ENCODE peak calls at places on chromosomes 13 and 19, in five cellular contexts. G is AG10803, B is hepatocyte, M is fibroblast of mammary gland, F is tibial nerve. W is an unnamed sample.

GRCh38 chr19:8558325-8558724 is 18.9 kb downstream of the MYO1F start:
- DNase-seq in G (no peak), B (no peak), M (no peak), F (no peak), W (no peak)

GRCh38 chr19:17944301-17944700 is 11.5 kb downstream of the CCDC124 start:
- DNase-seq in G (peak; percentile 78), B (no peak), M (peak; percentile 89), F (no peak), W (peak; percentile 83)

GRCh38 chr19:51693819-51694218 is 689 bp downstream of the SPACA6 start:
- DNase-seq in G (no peak), B (no peak), M (no peak), F (no peak), W (no peak)

GRCh38 chr19:16676101-16676798 is 15.3 kb downstream of the TMEM38A start:
- DNase-seq in G (no peak), B (no peak), M (no peak), F (no peak), W (no peak)

GRCh38 chr19:55626350-55626749 is 2.0 kb upstream of the ZNF784 start:
- DNase-seq in G (no peak), B (no peak), M (no peak), F (no peak), W (no peak)

GRCh38 chr19:36821758-36822157 is 16.4 kb downstream of the ZNF790 start:
- DNase-seq in G (no peak), B (no peak), M (no peak), F (no peak), W (no peak)

GRCh38 chr13:106640515-106640914 is 72.6 kb upstream of the ARGLU1 start:
- DNase-seq in G (no peak), B (no peak), M (no peak), F (no peak), W (no peak)

GRCh38 chr19:40177286-40178070 is 13.7 kb upstream of the MAP3K10 start:
- DNase-seq in G (no peak), B (no peak), M (no peak), F (no peak), W (no peak)

GRCh38 chr19:37933965-37934364 is 27.0 kb downstream of the SIPA1L3 start:
- DNase-seq in G (peak; percentile 59), B (peak; percentile 70), M (peak; percentile 74), F (no peak), W (peak; percentile 70)

GRCh38 chr19:4807188-4807587 is 15.7 kb downstream of the FEM1A start:
- DNase-seq in G (no peak), B (no peak), M (no peak), F (no peak), W (no peak)

GRCh38 chr19:52889931-52890330 is 7.5 kb downstream of the ZNF320 start:
- DNase-seq in G (no peak), B (no peak), M (no peak), F (no peak), W (no peak)

GRCh38 chr13:40146586-40147240 is 491.3 kb downstream of the COG6 start:
- DNase-seq in G (no peak), B (no peak), M (no peak), F (no peak), W (no peak)

DNA sequence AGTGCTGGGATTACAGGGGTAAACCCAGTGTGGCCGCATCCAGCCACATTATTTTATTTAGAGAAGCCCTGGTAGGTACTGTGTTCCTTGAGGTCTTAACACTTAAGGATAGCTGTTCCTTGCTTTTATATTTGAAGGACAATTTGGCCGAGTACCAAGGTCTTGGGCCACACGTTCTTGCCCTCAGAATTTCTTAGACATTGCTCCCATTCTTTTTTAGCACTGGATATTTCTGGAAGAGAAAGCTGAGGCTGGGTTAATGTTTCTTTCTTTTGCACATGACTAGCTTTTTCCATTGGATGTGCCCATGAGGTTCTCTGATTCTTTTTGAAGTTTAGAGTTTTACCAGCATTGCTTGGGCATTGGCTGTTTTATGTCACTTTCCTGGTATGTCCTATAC is 5.5 kb upstream of the RNF113B start:
- DNase-seq in G (no peak), B (no peak), M (no peak), F (no peak), W (no peak)
- H3K4me3 ChIP-seq in G (no peak overlapping the region), B (no peak overlapping the region), M (no peak overlapping the region), F (no peak overlapping the region), W (no peak overlapping the region)

GRCh38 chr13:99433543-99434075 is 67.7 kb upstream of the TM9SF2 start:
- DNase-seq in G (no peak), B (no peak), M (no peak), F (no peak), W (no peak)
- H3K4me3 ChIP-seq in G (no peak overlapping the region), B (no peak overlapping the region), M (no peak overlapping the region), F (no peak overlapping the region), W (no peak overlapping the region)

GRCh38 chr13:36339600-36340155 is 6.5 kb downstream of the SPART start:
- DNase-seq in G (no peak), B (no peak), M (no peak), F (no peak), W (no peak)

GRCh38 chr13:36344173-36344572 is 2.0 kb downstream of the SPART start:
- DNase-seq in G (peak; percentile 80), B (peak; percentile 50), M (peak; percentile 84), F (no peak), W (peak; percentile 82)

GRCh38 chr13:36343766-36344165 is 2.4 kb downstream of the SPART start:
- DNase-seq in G (no peak), B (no peak), M (no peak), F (no peak), W (no peak)

GRCh38 chr13:36344886-36345437 is 1.2 kb downstream of the SPART start:
- DNase-seq in G (no peak), B (peak; percentile 19), M (peak; percentile 38), F (no peak), W (peak; percentile 41)

DNA sequence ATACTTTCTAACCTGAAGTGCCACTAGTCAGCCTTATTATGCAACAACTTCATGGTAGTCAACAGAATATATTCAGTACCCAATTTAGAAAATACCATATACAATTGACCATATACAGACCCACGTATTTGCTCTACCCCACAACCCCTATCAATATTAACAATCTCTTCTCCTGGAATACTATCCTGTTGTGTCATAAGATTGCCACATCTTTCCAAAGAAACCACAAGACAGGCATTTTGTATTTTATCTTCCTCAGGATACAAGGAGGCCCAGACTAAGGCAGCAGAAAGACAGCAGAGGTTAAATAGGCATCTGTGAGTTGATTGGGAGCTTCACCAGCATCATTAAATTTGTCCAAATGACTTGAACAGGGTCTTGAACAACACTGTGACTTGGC is 4.5 kb downstream of the SPART start:
- DNase-seq in G (peak; percentile 53), B (no peak), M (peak; percentile 58), F (no peak), W (peak; percentile 45)
- H3K4me3 ChIP-seq in G (no peak overlapping the region), B (no peak overlapping the region), M (no peak overlapping the region), F (no peak overlapping the region), W (no peak overlapping the region)

DNA sequence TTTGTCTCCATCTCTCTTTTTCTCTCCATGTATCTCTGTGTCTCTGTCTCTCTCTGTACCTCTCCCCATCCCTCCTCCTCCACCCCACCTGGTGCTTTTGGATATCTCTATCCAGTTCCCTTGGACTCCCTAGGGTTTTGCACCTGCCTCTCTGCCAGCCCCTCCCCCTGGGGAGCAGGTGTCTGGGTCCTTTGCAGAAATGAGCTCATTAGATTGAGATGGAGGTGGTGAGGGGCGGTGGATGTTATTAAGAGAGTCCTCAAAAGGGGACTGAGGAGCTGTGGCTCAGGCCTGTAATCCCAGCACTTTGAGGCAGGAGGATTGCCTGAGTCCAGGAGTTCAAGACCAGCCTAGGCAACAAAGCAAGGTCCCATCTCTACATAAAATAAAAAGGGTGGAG is 2.1 kb downstream of the KCNN4 start:
- DNase-seq in G (no peak), B (no peak), M (no peak), F (no peak), W (no peak)
- H3K4me3 ChIP-seq in G (no peak overlapping the region), B (no peak overlapping the region), M (no peak overlapping the region), F (no peak overlapping the region), W (no peak overlapping the region)

DNA sequence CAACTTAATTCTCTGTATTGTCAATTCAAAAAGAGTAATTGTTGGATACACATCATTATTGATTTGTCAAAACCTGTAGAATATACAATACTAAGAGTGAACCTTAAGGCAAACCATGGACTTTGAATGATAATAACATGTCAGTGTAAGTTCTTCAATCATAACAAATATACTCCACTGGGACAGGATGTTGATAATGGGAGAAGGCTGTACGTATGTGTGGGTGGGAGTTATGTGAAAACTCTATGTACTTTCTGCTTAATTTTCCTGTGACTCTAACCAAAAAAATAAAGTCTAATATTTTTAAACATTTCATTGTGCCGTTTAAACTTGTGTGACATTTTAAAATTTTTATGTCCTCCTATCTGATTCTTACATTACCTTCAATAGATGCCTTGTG is 526.7 kb downstream of the SUCLA2 start:
- DNase-seq in G (no peak), B (no peak), M (peak; percentile 59), F (no peak), W (no peak)
- H3K4me3 ChIP-seq in G (no peak overlapping the region), B (no peak overlapping the region), M (no peak overlapping the region), F (no peak overlapping the region), W (no peak overlapping the region)

GRCh38 chr19:1509589-1510441 is 3.0 kb downstream of the ADAMTSL5 start:
- DNase-seq in G (no peak), B (no peak), M (no peak), F (no peak), W (no peak)

GRCh38 chr19:1507763-1508506 is 4.9 kb downstream of the ADAMTSL5 start:
- DNase-seq in G (peak; percentile 94), B (peak; percentile 97), M (peak; percentile 94), F (peak; percentile 82), W (peak; percentile 96)

GRCh38 chr19:1510442-1510806 is 2.4 kb downstream of the ADAMTSL5 start:
- DNase-seq in G (no peak), B (peak; percentile 75), M (no peak), F (no peak), W (no peak)

GRCh38 chr19:1507192-1507660 is 5.6 kb downstream of the ADAMTSL5 start:
- DNase-seq in G (no peak), B (no peak), M (no peak), F (no peak), W (no peak)

GRCh38 chr19:1508507-1508856 is 4.3 kb downstream of the ADAMTSL5 start:
- DNase-seq in G (no peak), B (no peak), M (no peak), F (no peak), W (no peak)
- H3K4me3 ChIP-seq in G (peak overlapping the region; percentile 37), B (no peak overlapping the region), M (no peak overlapping the region), F (peak overlapping the region; percentile 52), W (peak overlapping the region; percentile 51)

W was measured in fibroblast of the aortic adventitia.